ENCODE peak calls at places on chromosomes 5 and 9, in five cellular contexts. N, K, G, C and J are unnamed samples.

GRCh38 chr5:133390416-133391155 is 221.8 kb downstream of the FSTL4 start:
- DNase-seq in N (no peak), K (no peak), G (no peak), C (no peak), J (no peak)

GRCh38 chr5:14004598-14005394 is 60.3 kb upstream of the DNAH5 start:
- DNase-seq in N (no peak), K (no peak), G (no peak), C (no peak), J (no peak)

GRCh38 chr5:68456756-68457217 is 241.2 kb downstream of the PIK3R1 start:
- DNase-seq in N (peak; percentile 83), K (no peak), G (peak; percentile 75), C (no peak), J (peak; percentile 82)

GRCh38 chr9:120689860-120690259 is 24.4 kb downstream of the MEGF9 start:
- DNase-seq in N (no peak), K (no peak), G (no peak), C (no peak), J (peak; percentile 74)

GRCh38 chr9:36191290-36191645 is 547 bp downstream of the CLTA start:
- DNase-seq in N (peak; percentile 34), K (peak; percentile 50), G (peak; percentile 54), C (peak; percentile 46), J (peak; percentile 51)

GRCh38 chr9:85667374-85667773 is 74.4 kb downstream of the AGTPBP1 start:
- DNase-seq in N (no peak), K (no peak), G (no peak), C (no peak), J (no peak)

GRCh38 chr9:95822583-95823431 is 52.7 kb upstream of the ERCC6L2 start:
- DNase-seq in N (peak; percentile 88), K (no peak), G (peak; percentile 86), C (no peak), J (peak; percentile 91)

GRCh38 chr5:2700876-2701275 is 50.6 kb downstream of the IRX2 start:
- DNase-seq in N (no peak), K (no peak), G (no peak), C (no peak), J (no peak)

GRCh38 chr5:67032921-67033664 is 163.5 kb downstream of the CD180 start:
- DNase-seq in N (no peak), K (peak; percentile 62), G (no peak), C (no peak), J (no peak)

GRCh38 chr9:21505425-21506179 is 23.5 kb upstream of the IFNE start:
- DNase-seq in N (peak; percentile 54), K (no peak), G (peak; percentile 76), C (no peak), J (peak; percentile 40)

GRCh38 chr5:119049824-119050449 is 20.9 kb upstream of the DMXL1 start:
- DNase-seq in N (peak; percentile 49), K (no peak), G (peak; percentile 58), C (no peak), J (peak; percentile 46)

GRCh38 chr9:739362-739761 is 102.1 kb upstream of the DMRT1 start:
- DNase-seq in N (no peak), K (no peak), G (no peak), C (no peak), J (no peak)

GRCh38 chr5:33755216-33755615 is 136.6 kb downstream of the ADAMTS12 start:
- DNase-seq in N (peak; percentile 79), K (no peak), G (peak; percentile 19), C (no peak), J (no peak)

GRCh38 chr9:129574911-129575574 is 45.9 kb downstream of the C9orf50 start:
- DNase-seq in N (peak; percentile 63), K (no peak), G (peak; percentile 76), C (no peak), J (no peak)

GRCh38 chr5:66720776-66721175 is 124.6 kb downstream of the MAST4 start:
- DNase-seq in N (no peak), K (no peak), G (no peak), C (no peak), J (no peak)

GRCh38 chr9:34989946-34990635 is 546 bp downstream of the DNAJB5 start:
- DNase-seq in N (peak; percentile 62), K (peak; percentile 37), G (peak; percentile 64), C (peak; percentile 23), J (peak; percentile 90)

GRCh38 chr9:133236291-133237071 is 27.4 kb upstream of the OBP2B start:
- DNase-seq in N (no peak), K (peak; percentile 67), G (no peak), C (no peak), J (peak; percentile 10)

GRCh38 chr5:61114441-61114840 is 47.8 kb downstream of the SMIM15 start:
- DNase-seq in N (no peak), K (no peak), G (no peak), C (no peak), J (no peak)

GRCh38 chr9:503881-504852 is 289.5 kb downstream of the DOCK8 start:
- DNase-seq in N (peak; percentile 44), K (peak; percentile 82), G (peak; percentile 50), C (peak; percentile 85), J (peak; percentile 88)

GRCh38 chr9:112848316-112849151 is 42.1 kb downstream of the SLC46A2 start:
- DNase-seq in N (no peak), K (no peak), G (no peak), C (no peak), J (no peak)

GRCh38 chr9:95143591-95144561 is 173.6 kb downstream of the FANCC start:
- DNase-seq in N (no peak), K (no peak), G (no peak), C (no peak), J (no peak)

GRCh38 chr5:139605887-139606286 is 42.3 kb upstream of the CXXC5 start:
- DNase-seq in N (no peak), K (no peak), G (no peak), C (no peak), J (no peak)

GRCh38 chr5:151630088-151630487 is 39.0 kb upstream of the FAT2 start:
- DNase-seq in N (peak; percentile 52), K (no peak), G (peak; percentile 49), C (no peak), J (no peak)

GRCh38 chr5:2565147-2565546 is 186.3 kb downstream of the IRX2 start:
- DNase-seq in N (no peak), K (no peak), G (no peak), C (no peak), J (no peak)

GRCh38 chr9:101711330-101711941 is 27.0 kb downstream of the GRIN3A start:
- DNase-seq in N (peak; percentile 16), K (peak; percentile 21), G (peak; percentile 55), C (no peak), J (peak; percentile 3)

GRCh38 chr5:137867664-137868063 is at the start of gene MYOT:
- DNase-seq in N (no peak), K (no peak), G (no peak), C (no peak), J (no peak)

GRCh38 chr5:19902316-19902934 is 85.6 kb downstream of the CDH18 start:
- DNase-seq in N (no peak), K (peak; percentile 17), G (no peak), C (no peak), J (no peak)

GRCh38 chr9:71608825-71609452 is 159.4 kb downstream of the CEMIP2 start:
- DNase-seq in N (peak; percentile 54), K (no peak), G (peak; percentile 2), C (no peak), J (peak; percentile 63)